ENCODE peak calls at places on chromosomes 6 and 20, in eight cellular contexts. S is GM23338, X is neural progenitor cell, C is PC-3, U is foreskin keratinocyte, M is vagina, V is A549, E is H9. O is an unnamed sample.

GRCh38 chr6:156752666-156753301 is 24.4 kb upstream of the ARID1B start:
- DNase-seq in C (no peak), S (peak), M (no peak), E (peak), V (peak), U (no peak), X (no peak), O (no peak)

GRCh38 chr20:49288250-49288751 is 10.4 kb upstream of the ZNFX1 start:
- DNase-seq in U (no peak), S (no peak), C (no peak), M (no peak), V (no peak), E (no peak), X (no peak), O (no peak)

GRCh38 chr6:155240905-155241600 is 22.8 kb upstream of the CLDN20 start:
- DNase-seq in X (no peak), C (no peak), M (no peak), U (no peak), E (no peak), S (no peak), V (no peak), O (no peak)

GRCh38 chr6:127148511-127148910 is 30.0 kb downstream of the RSPO3 start:
- DNase-seq in C (no peak), S (no peak), M (no peak), U (no peak), X (no peak), E (no peak), V (no peak), O (no peak)

GRCh38 chr20:63587256-63587655 is 13.2 kb upstream of the HELZ2 start:
- DNase-seq in U (no peak), S (no peak), M (no peak), E (no peak), X (no peak), V (no peak), C (no peak), O (no peak)

GRCh38 chr6:75291331-75291730 is 6.7 kb upstream of the TMEM30A start:
- DNase-seq in U (no peak), C (no peak), S (no peak), M (no peak), X (no peak), E (no peak), V (no peak), O (no peak)

GRCh38 chr6:5359413-5359812 is 98.1 kb downstream of the FARS2 start:
- DNase-seq in U (no peak), E (no peak), V (no peak), C (no peak), S (no peak), X (no peak), M (no peak), O (no peak)

GRCh38 chr6:1856381-1856780 is 246.7 kb downstream of the FOXC1 start:
- DNase-seq in E (no peak), V (no peak), S (no peak), X (no peak), U (peak), C (no peak), M (no peak), O (peak)

GRCh38 chr6:5905431-5906339 is 101.0 kb downstream of the NRN1 start:
- DNase-seq in C (peak), V (no peak), X (no peak), E (no peak), M (no peak), U (peak), S (no peak), O (peak)

GRCh38 chr6:34839696-34840352 is 47.9 kb downstream of the BLTP3A start:
- DNase-seq in M (no peak), V (peak), E (no peak), S (no peak), U (no peak), C (no peak), X (no peak), O (peak)

GRCh38 chr20:50163570-50164317 is 10.2 kb upstream of the PEDS1 start:
- DNase-seq in U (no peak), S (no peak), X (no peak), M (no peak), V (no peak), E (no peak), C (peak), O (peak)

GRCh38 chr6:87623248-87623647 is 33.3 kb downstream of the ORC3 start:
- DNase-seq in M (no peak), X (no peak), V (no peak), E (no peak), U (no peak), C (no peak), S (no peak), O (no peak)

GRCh38 chr20:50634191-50634590 is 57.2 kb downstream of the RIPOR3 start:
- DNase-seq in U (no peak), S (no peak), E (no peak), C (no peak), M (no peak), X (no peak), V (no peak), O (no peak)

GRCh38 chr6:40439401-40439800 is 147.8 kb downstream of the LRFN2 start:
- DNase-seq in X (no peak), E (no peak), V (no peak), M (no peak), C (no peak), S (peak), U (no peak), O (no peak)

GRCh38 chr20:667351-668034 is 8.1 kb downstream of the SCRT2 start:
- DNase-seq in E (peak), V (peak), U (no peak), X (peak), S (peak), C (peak), M (no peak), O (peak)

GRCh38 chr6:136539967-136540366 is 10.3 kb downstream of the MAP7 start:
- DNase-seq in M (no peak), V (no peak), X (peak), U (no peak), E (no peak), S (no peak), C (no peak), O (no peak)

GRCh38 chr6:8041933-8042583 is 22.1 kb downstream of the BLOC1S5 start:
- DNase-seq in V (no peak), E (no peak), U (no peak), X (no peak), C (no peak), M (no peak), S (no peak), O (no peak)

GRCh38 chr6:117481278-117481925 is 1.1 kb upstream of the DCBLD1 start:
- DNase-seq in E (peak), C (no peak), X (peak), U (no peak), S (peak), M (no peak), V (no peak), O (peak)

GRCh38 chr6:90496191-90496590 is 90.7 kb downstream of the MAP3K7 start:
- DNase-seq in S (no peak), X (peak), E (no peak), V (no peak), U (no peak), M (no peak), C (no peak), O (no peak)

GRCh38 chr6:74690365-74690764 is 515.5 kb downstream of the COL12A1 start:
- DNase-seq in M (no peak), S (no peak), X (no peak), C (no peak), U (no peak), E (no peak), V (no peak), O (no peak)

GRCh38 chr6:90695316-90695715 is 108.4 kb upstream of the MAP3K7 start:
- DNase-seq in C (no peak), M (no peak), U (no peak), E (no peak), S (no peak), V (no peak), X (no peak), O (no peak)

GRCh38 chr6:132962936-132963579 is 148.7 kb downstream of the RPS12 start:
- DNase-seq in C (peak), M (no peak), X (peak), U (peak), S (peak), V (peak), E (peak), O (peak)

GRCh38 chr6:52369234-52369633 is 7.3 kb downstream of the PAQR8 start:
- DNase-seq in S (no peak), M (no peak), E (no peak), U (no peak), V (no peak), C (no peak), X (no peak), O (no peak)

GRCh38 chr20:415820-416322 is 7.8 kb downstream of the RBCK1 start:
- DNase-seq in S (no peak), U (no peak), V (no peak), E (no peak), C (no peak), X (no peak), M (no peak), O (peak)

GRCh38 chr6:128422200-128422599 is 98.2 kb downstream of the PTPRK start:
- DNase-seq in U (no peak), S (no peak), C (no peak), V (no peak), E (no peak), M (no peak), X (no peak), O (no peak)
- H3K27ac ChIP-seq in U (no peak), S (no peak), C (no peak), V (no peak), E (no peak), M (no peak), X (no peak), O (no peak)

GRCh38 chr6:170291271-170292110 is 613 bp upstream of the DLL1 start:
- DNase-seq in M (no peak), V (no peak), S (peak), X (peak), E (peak), U (peak), C (peak), O (peak)

GRCh38 chr6:170289108-170289931 is 1.6 kb downstream of the DLL1 start:
- DNase-seq in M (no peak), E (no peak), X (peak), V (no peak), C (no peak), U (no peak), S (peak), O (peak)

GRCh38 chr6:170290306-170291128 is at the start of gene DLL1:
- DNase-seq in U (peak), C (peak), S (peak), M (no peak), V (no peak), X (peak), E (peak), O (peak)

GRCh38 chr6:170288091-170288631 is 2.7 kb downstream of the DLL1 start:
- DNase-seq in U (no peak), M (no peak), X (no peak), C (no peak), S (no peak), V (no peak), E (no peak), O (no peak)

GRCh38 chr6:170289971-170290305 is 940 bp downstream of the DLL1 start:
- DNase-seq in E (peak), C (no peak), V (no peak), U (no peak), M (no peak), X (no peak), S (no peak), O (peak)
- H3K27ac ChIP-seq in E (no peak), C (no peak), V (peak), U (peak), M (peak), X (peak), S (no peak), O (peak)

GRCh38 chr6:21507811-21508210 is 85.7 kb upstream of the SOX4 start:
- DNase-seq in X (no peak), E (no peak), S (no peak), M (no peak), V (no peak), U (peak), C (peak), O (no peak)
- H3K27ac ChIP-seq in X (no peak), E (no peak), S (no peak), M (no peak), V (no peak), U (peak), C (peak), O (no peak)

GRCh38 chr20:19812696-19813095 is 54.6 kb downstream of the RIN2 start:
- DNase-seq in E (no peak), C (no peak), X (no peak), U (no peak), M (no peak), V (no peak), S (no peak), O (no peak)
- H3K27ac ChIP-seq in E (no peak), C (peak), X (no peak), U (no peak), M (no peak), V (peak), S (no peak), O (no peak)

GRCh38 chr6:119557239-119557638 is 207.7 kb upstream of the MAN1A1 start:
- DNase-seq in X (no peak), V (no peak), U (no peak), E (no peak), S (no peak), C (no peak), M (no peak), O (no peak)
- H3K27ac ChIP-seq in X (no peak), V (no peak), U (no peak), E (no peak), S (no peak), C (no peak), M (no peak), O (no peak)

DNA sequence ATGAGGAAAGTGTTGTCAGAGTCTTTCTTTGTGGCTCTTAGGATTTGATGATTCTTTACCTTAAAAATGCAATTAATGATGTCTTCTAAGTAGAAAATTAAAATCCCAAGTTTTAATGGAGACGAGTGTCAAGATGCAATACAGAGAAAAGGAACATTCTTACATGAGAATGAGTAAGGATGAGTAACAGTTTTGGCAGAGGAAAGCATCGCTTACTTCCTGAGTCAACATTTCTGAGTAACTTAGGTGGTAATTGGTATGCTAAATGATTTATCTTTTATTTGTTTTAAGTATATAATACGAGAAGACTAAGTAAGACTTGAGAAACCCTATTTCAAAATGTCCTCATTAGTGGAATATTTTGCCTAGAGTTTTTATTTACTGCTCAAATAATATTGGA is 101.3 kb downstream of the RTN4IP1 start:
- DNase-seq in C (peak), S (no peak), M (no peak), V (peak), U (peak), E (no peak), X (no peak), O (no peak)
- H3K27ac ChIP-seq in C (peak), S (no peak), M (no peak), V (peak), U (peak), E (no peak), X (no peak), O (no peak)

GRCh38 chr6:363291-363690 is 28.3 kb upstream of the IRF4 start:
- DNase-seq in V (no peak), E (no peak), X (no peak), U (no peak), S (no peak), C (no peak), M (no peak), O (no peak)

GRCh38 chr6:365835-366234 is 25.7 kb upstream of the IRF4 start:
- DNase-seq in C (no peak), M (no peak), S (no peak), V (no peak), U (no peak), X (no peak), E (no peak), O (no peak)

GRCh38 chr6:366389-366788 is 25.2 kb upstream of the IRF4 start:
- DNase-seq in E (no peak), C (no peak), M (no peak), V (no peak), U (no peak), X (no peak), S (no peak), O (no peak)

GRCh38 chr6:363909-364308 is 27.6 kb upstream of the IRF4 start:
- DNase-seq in S (no peak), U (no peak), M (no peak), E (no peak), V (peak), C (no peak), X (no peak), O (no peak)

GRCh38 chr6:364609-365540 is 26.7 kb upstream of the IRF4 start:
- DNase-seq in E (no peak), X (no peak), C (no peak), U (no peak), M (no peak), V (no peak), S (no peak), O (peak)
- H3K27ac ChIP-seq in E (no peak), X (no peak), C (no peak), U (no peak), M (no peak), V (no peak), S (no peak), O (no peak)

DNA sequence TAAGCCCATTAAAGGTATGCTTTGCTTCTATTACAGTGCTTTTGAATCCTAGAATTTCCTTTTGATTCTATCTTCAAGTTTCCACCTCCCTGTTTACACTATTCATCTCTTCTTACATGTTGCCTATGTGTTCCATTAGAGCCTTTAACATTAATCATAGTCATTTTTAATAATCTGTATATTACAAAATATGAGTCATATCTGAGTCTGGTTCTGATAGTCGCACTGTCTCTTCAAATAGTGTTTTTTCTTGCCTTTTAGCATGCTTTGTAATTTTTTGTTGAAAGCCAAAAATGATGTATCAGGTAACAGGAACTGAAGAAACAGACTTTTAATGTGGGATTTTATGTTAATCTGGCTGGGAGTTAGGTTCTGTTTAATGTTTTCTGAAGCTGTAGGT is 68.4 kb downstream of the DNAAF9 start:
- DNase-seq in S (no peak), X (no peak), V (no peak), M (no peak), U (no peak), E (no peak), C (no peak), O (no peak)
- H3K27ac ChIP-seq in S (no peak), X (no peak), V (no peak), M (no peak), U (no peak), E (no peak), C (no peak), O (no peak)

DNA sequence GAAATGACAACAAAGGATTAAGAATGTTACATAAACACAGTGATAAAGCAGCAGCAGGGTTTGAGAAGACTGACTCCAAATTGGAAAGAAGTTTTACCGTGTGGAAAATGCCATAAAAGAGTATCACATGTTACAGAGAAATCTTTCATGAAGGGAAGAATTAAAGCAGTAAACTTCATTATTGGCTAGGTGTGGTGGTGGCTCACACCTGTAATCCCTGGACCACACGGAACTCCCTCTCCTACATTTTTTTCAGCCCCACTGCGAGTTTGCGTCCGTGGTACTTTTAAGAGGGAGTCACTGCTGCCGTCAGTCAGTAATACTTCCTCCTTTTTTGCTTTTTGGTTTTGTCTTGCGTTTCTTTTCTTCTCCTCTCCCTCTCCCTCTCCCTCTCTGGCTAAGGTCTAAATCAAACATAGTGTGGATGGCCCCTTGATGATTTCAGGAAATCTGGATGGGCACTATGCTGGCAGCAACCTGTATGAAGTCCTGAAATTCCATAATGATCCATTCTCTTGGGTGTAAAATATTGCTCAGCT is 112.3 kb downstream of the MAN1A1 start:
- DNase-seq in C (no peak), X (no peak), U (no peak), M (no peak), S (peak), V (no peak), E (no peak), O (no peak)
- H3K27ac ChIP-seq in C (no peak), X (no peak), U (no peak), M (no peak), S (no peak), V (no peak), E (no peak), O (no peak)

GRCh38 chr6:70411948-70412796 is 1.1 kb upstream of the FAM135A start:
- DNase-seq in X (no peak), V (no peak), C (no peak), E (no peak), S (no peak), M (no peak), U (no peak), O (no peak)

GRCh38 chr6:70413829-70414494 is 654 bp downstream of the FAM135A start:
- DNase-seq in V (peak), E (no peak), U (no peak), X (peak), C (peak), M (no peak), S (peak), O (no peak)

GRCh38 chr6:70414813-70415212 is 1.5 kb downstream of the FAM135A start:
- DNase-seq in V (no peak), U (no peak), M (no peak), S (no peak), C (no peak), X (no peak), E (no peak), O (no peak)

GRCh38 chr6:70412797-70413113 is 553 bp upstream of the FAM135A start:
- DNase-seq in M (no peak), S (peak), X (no peak), E (no peak), C (no peak), V (no peak), U (no peak), O (no peak)

GRCh38 chr6:70413114-70413828 is at the start of gene FAM135A:
- DNase-seq in U (peak), E (peak), V (peak), C (peak), M (peak), X (peak), S (peak), O (peak)
- H3K27ac ChIP-seq in U (peak), E (no peak), V (peak), C (no peak), M (peak), X (peak), S (peak), O (peak)